ENCODE peak calls at places on chromosomes 11 and 22, in ten cellular contexts. U is mammary epithelial cell, W is sigmoid colon, T is GM06990, E is heart right ventricle, Y is right atrium auricular region, B is GM23338, S is left ventricle myocardium inferior, K is colonic mucosa, O is lower lobe of right lung. N is an unnamed sample. For H3K36me3, the result is how much of the 10 kb centered on the place peaks cover.

GRCh38 chr11:3824714-3825472 is 15.9 kb downstream of the RHOG start:
- DNase-seq in U (no peak), W (peak), T (peak), E (peak), Y (no peak), B (peak), S (peak), K (peak), O (peak), N (peak)

GRCh38 chr11:110029714-110030113 is 63.5 kb upstream of the ZC3H12C start:
- DNase-seq in U (no peak), W (no peak), T (no peak), E (no peak), Y (no peak), B (no peak), S (no peak), K (no peak), O (no peak), N (no peak)

GRCh38 chr11:30861506-30861905 is 275.4 kb upstream of the MPPED2 start:
- DNase-seq in U (no peak), W (no peak), T (no peak), E (no peak), Y (no peak), B (no peak), S (no peak), K (no peak), O (no peak), N (no peak)

GRCh38 chr11:6200975-6201374 is 2.0 kb downstream of the OR52W1 start:
- DNase-seq in U (no peak), W (no peak), T (no peak), E (peak), Y (peak), B (no peak), S (peak), K (no peak), O (peak), N (no peak)

GRCh38 chr11:104529916-104530315 is 366.0 kb upstream of the PDGFD start:
- DNase-seq in U (no peak), W (no peak), T (no peak), E (no peak), Y (no peak), B (no peak), S (no peak), K (no peak), O (no peak), N (no peak)

GRCh38 chr22:41479671-41480396 is 10.9 kb downstream of the ACO2 start:
- DNase-seq in U (no peak), W (no peak), T (no peak), E (no peak), Y (no peak), B (peak), S (no peak), K (no peak), O (no peak), N (no peak)

GRCh38 chr11:65412271-65413076 is 10.1 kb upstream of the NEAT1 start:
- DNase-seq in U (no peak), W (peak), T (no peak), E (peak), Y (no peak), B (no peak), S (peak), K (no peak), O (peak), N (no peak)

GRCh38 chr11:61102667-61103491 is 590 bp downstream of the CD5 start:
- DNase-seq in U (no peak), W (no peak), T (no peak), E (no peak), Y (no peak), B (no peak), S (no peak), K (no peak), O (no peak), N (peak)

GRCh38 chr11:37905707-37906417 is 1307.8 kb upstream of the RAG2 start:
- DNase-seq in U (peak), W (no peak), T (no peak), E (no peak), Y (no peak), B (peak), S (no peak), K (no peak), O (no peak), N (no peak)

GRCh38 chr11:61554172-61554988 is 26.5 kb downstream of the SYT7 start:
- DNase-seq in U (no peak), W (no peak), T (no peak), E (no peak), Y (no peak), B (no peak), S (no peak), K (no peak), O (no peak), N (no peak)

GRCh38 chr11:13939952-13940610 is 22.4 kb upstream of the SPON1 start:
- DNase-seq in U (peak), W (no peak), T (no peak), E (no peak), Y (no peak), B (no peak), S (no peak), K (no peak), O (no peak), N (no peak)

GRCh38 chr22:40120783-40121182 is 56.9 kb upstream of the TNRC6B start:
- DNase-seq in U (no peak), W (no peak), T (no peak), E (no peak), Y (no peak), B (no peak), S (no peak), K (no peak), O (no peak), N (no peak)

GRCh38 chr11:13336246-13336873 is 58.8 kb downstream of the BMAL1 start:
- DNase-seq in U (peak), W (no peak), T (no peak), E (no peak), Y (no peak), B (no peak), S (peak), K (no peak), O (no peak), N (no peak)

GRCh38 chr11:110524227-110524626 is 94.5 kb downstream of the FDX1 start:
- DNase-seq in U (peak), W (no peak), T (no peak), E (no peak), Y (no peak), B (no peak), S (no peak), K (no peak), O (no peak), N (no peak)

GRCh38 chr11:27972432-27973170 is 135.4 kb downstream of the KIF18A start:
- DNase-seq in U (no peak), W (no peak), T (no peak), E (no peak), Y (no peak), B (no peak), S (no peak), K (no peak), O (no peak), N (no peak)

GRCh38 chr22:23523746-23524145 is 56.3 kb downstream of the IGLL1 start:
- DNase-seq in U (no peak), W (no peak), T (no peak), E (no peak), Y (no peak), B (no peak), S (no peak), K (no peak), O (peak), N (no peak)

GRCh38 chr11:646214-646613 is 9.1 kb downstream of the DRD4 start:
- DNase-seq in U (no peak), W (no peak), T (no peak), E (no peak), Y (no peak), B (no peak), S (no peak), K (no peak), O (no peak), N (no peak)

GRCh38 chr11:655036-655726 is 18.1 kb downstream of the DRD4 start:
- DNase-seq in U (no peak), W (no peak), T (no peak), E (no peak), Y (no peak), B (no peak), S (no peak), K (peak), O (no peak), N (no peak)

GRCh38 chr11:645536-645935 is 8.5 kb downstream of the DRD4 start:
- DNase-seq in U (no peak), W (no peak), T (no peak), E (no peak), Y (no peak), B (no peak), S (no peak), K (no peak), O (no peak), N (no peak)

GRCh38 chr11:653837-654236 is 16.8 kb downstream of the DRD4 start:
- DNase-seq in U (no peak), W (no peak), T (no peak), E (no peak), Y (no peak), B (no peak), S (no peak), K (no peak), O (no peak), N (no peak)

GRCh38 chr11:650482-650881 is 13.4 kb downstream of the DRD4 start:
- DNase-seq in U (no peak), W (no peak), T (no peak), E (no peak), Y (no peak), B (no peak), S (no peak), K (no peak), O (no peak), N (no peak)
- H3K36me3 ChIP-seq in U (under half), W (under half), T (under half), E (half or more), Y (under half), B (under half), S (under half), K (under half), O (under half), N (under half)

GRCh38 chr11:43582024-43582836 is 98.3 kb upstream of the HSD17B12 start:
- DNase-seq in U (no peak), W (no peak), T (no peak), E (no peak), Y (no peak), B (peak), S (no peak), K (no peak), O (no peak), N (no peak)

GRCh38 chr11:43580735-43581369 is 99.7 kb upstream of the HSD17B12 start:
- DNase-seq in U (no peak), W (no peak), T (no peak), E (no peak), Y (no peak), B (peak), S (no peak), K (no peak), O (no peak), N (no peak)

GRCh38 chr11:43582837-43583462 is 97.6 kb upstream of the HSD17B12 start:
- DNase-seq in U (no peak), W (no peak), T (no peak), E (no peak), Y (no peak), B (peak), S (no peak), K (no peak), O (no peak), N (no peak)

GRCh38 chr11:43579919-43580276 is 100.6 kb upstream of the HSD17B12 start:
- DNase-seq in U (no peak), W (no peak), T (no peak), E (no peak), Y (no peak), B (peak), S (no peak), K (no peak), O (no peak), N (no peak)

GRCh38 chr11:43581370-43582023 is 99.0 kb upstream of the HSD17B12 start:
- DNase-seq in U (no peak), W (no peak), T (no peak), E (no peak), Y (no peak), B (no peak), S (no peak), K (no peak), O (no peak), N (no peak)
- H3K4me3 ChIP-seq in U (peak), W (peak), T (peak), E (peak), Y (peak), B (peak), S (peak), K (no peak), O (peak), N (no peak)

GRCh38 chr11:76552987-76553386 is 108.2 kb downstream of the EMSY start:
- DNase-seq in U (no peak), W (no peak), T (no peak), E (no peak), Y (no peak), B (no peak), S (no peak), K (no peak), O (no peak), N (no peak)

GRCh38 chr11:76554767-76555166 is 109.9 kb downstream of the EMSY start:
- DNase-seq in U (no peak), W (no peak), T (no peak), E (no peak), Y (no peak), B (no peak), S (no peak), K (no peak), O (no peak), N (no peak)

GRCh38 chr11:76551400-76551799 is 106.6 kb downstream of the EMSY start:
- DNase-seq in U (no peak), W (no peak), T (no peak), E (no peak), Y (no peak), B (no peak), S (no peak), K (no peak), O (no peak), N (no peak)

GRCh38 chr11:76553554-76554476 is 109.0 kb downstream of the EMSY start:
- DNase-seq in U (no peak), W (no peak), T (no peak), E (no peak), Y (no peak), B (no peak), S (no peak), K (peak), O (no peak), N (no peak)

DNA sequence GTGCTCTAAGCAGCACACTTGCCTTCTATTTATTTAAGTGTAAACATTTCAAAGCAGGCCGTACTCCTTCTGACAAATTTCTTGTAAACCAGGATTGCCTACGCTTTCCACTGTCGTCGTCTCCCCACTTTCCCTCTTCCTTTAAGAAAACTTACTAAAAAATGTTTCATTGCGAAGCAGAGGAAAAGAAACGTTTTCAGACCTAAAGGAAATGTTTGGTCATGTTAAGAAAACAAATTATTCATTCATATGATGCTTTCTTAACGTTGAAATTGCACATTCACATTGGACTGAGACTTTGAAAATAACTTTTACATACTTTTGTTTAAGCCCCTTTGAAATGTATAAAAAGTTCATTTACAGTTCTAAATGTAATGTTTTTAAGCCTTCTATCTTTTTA is 106.0 kb downstream of the EMSY start:
- DNase-seq in U (no peak), W (no peak), T (no peak), E (no peak), Y (no peak), B (no peak), S (no peak), K (no peak), O (no peak), N (no peak)
- H3K36me3 ChIP-seq in U (under half), W (under half), T (under half), E (half or more), Y (under half), B (under half), S (under half), K (under half), O (under half), N (under half)

GRCh38 chr11:64227405-64227956 is 1.4 kb downstream of the NUDT22 start:
- DNase-seq in U (peak), W (peak), T (no peak), E (no peak), Y (no peak), B (no peak), S (no peak), K (peak), O (no peak), N (no peak)
- H3K4me3 ChIP-seq in U (peak), W (peak), T (peak), E (peak), Y (peak), B (peak), S (peak), K (peak), O (peak), N (peak)

GRCh38 chr22:19331975-19332374 is 40.5 kb upstream of the CLTCL1 start:
- DNase-seq in U (no peak), W (no peak), T (no peak), E (no peak), Y (no peak), B (no peak), S (no peak), K (no peak), O (no peak), N (no peak)
- H3K36me3 ChIP-seq in U (under half), W (under half), T (under half), E (half or more), Y (half or more), B (under half), S (half or more), K (under half), O (half or more), N (under half)

DNA sequence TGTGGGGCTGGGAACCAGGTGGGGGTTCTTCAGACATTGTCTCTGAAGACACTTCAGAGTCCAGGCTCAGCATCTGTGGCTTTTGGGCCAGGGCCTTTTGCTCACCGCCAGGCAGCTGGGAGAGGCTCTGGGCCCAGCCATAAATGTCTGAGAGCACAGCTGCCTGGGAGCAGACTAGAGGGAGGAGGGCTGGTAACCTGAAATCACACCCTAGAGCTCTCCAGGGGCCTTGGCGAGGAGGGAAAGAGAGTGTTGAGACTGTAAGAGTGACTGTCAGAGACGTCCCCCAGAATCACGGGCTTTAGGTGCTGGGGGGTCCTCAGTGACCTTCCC is 4.1 kb downstream of the TRABD start:
- DNase-seq in U (no peak), W (no peak), T (no peak), E (peak), Y (no peak), B (no peak), S (no peak), K (peak), O (no peak), N (no peak)
- H3K4me3 ChIP-seq in U (peak), W (peak), T (peak), E (peak), Y (peak), B (peak), S (peak), K (peak), O (peak), N (peak)

GRCh38 chr11:43835104-43835503 is 45.5 kb upstream of the ALKBH3 start:
- DNase-seq in U (no peak), W (no peak), T (no peak), E (no peak), Y (no peak), B (no peak), S (no peak), K (no peak), O (no peak), N (no peak)

GRCh38 chr11:43832536-43832935 is 48.1 kb upstream of the ALKBH3 start:
- DNase-seq in U (no peak), W (no peak), T (no peak), E (no peak), Y (no peak), B (no peak), S (no peak), K (no peak), O (no peak), N (no peak)

GRCh38 chr11:43834291-43834690 is 46.3 kb upstream of the ALKBH3 start:
- DNase-seq in U (no peak), W (no peak), T (no peak), E (no peak), Y (no peak), B (no peak), S (no peak), K (no peak), O (no peak), N (no peak)

GRCh38 chr11:43833657-43834073 is 47.0 kb upstream of the ALKBH3 start:
- DNase-seq in U (peak), W (no peak), T (no peak), E (no peak), Y (no peak), B (no peak), S (no peak), K (no peak), O (no peak), N (no peak)

GRCh38 chr11:43830928-43831440 is 49.6 kb upstream of the ALKBH3 start:
- DNase-seq in U (peak), W (no peak), T (no peak), E (no peak), Y (no peak), B (no peak), S (no peak), K (no peak), O (no peak), N (no peak)
- H3K36me3 ChIP-seq in U (under half), W (under half), T (under half), E (under half), Y (under half), B (under half), S (under half), K (under half), O (under half), N (under half)

DNA sequence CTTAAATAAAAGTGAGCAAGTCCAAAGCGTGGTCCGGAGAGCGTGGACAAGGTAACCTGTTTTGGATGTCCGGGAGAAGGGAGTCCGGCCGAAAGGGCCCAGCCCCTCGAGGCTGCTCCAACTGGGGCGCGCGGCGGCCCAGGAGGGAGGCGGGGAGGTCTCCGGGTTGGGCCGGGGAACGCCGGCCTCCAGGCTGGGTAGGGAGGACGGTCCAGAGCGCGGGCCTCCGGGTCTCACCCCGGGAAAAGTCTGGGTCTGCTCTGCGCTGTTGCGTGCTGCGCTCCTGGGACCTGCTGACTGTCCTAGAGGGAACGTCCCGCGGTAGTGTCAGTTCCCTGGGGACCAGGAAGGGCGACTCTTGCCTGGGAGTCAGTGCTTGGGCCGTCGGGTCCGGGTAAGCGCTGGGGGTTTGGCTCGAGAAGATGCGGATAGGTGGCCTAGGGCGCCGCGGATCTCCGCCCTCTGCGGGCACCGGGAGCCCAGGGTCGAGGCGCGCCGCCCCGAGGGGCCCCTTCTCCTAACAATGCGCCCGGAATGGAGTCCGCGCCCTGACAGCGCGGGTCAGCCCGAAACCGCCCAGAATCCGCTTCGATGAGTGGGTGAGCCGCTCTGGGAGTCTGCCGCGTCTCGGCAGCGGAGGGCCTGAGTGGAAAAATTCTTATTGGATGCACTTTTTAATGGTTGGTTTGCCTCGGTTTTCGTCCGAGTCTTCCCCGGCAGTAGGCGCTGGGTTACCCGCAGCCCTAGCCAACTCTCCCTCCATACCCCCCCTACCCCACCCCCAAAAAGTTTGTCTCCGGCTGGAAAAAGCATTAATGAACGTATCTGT is 908 bp upstream of the FLI1 start:
- DNase-seq in U (peak), W (no peak), T (peak), E (peak), Y (no peak), B (peak), S (no peak), K (no peak), O (peak), N (peak)
- H3K4me3 ChIP-seq in U (peak), W (peak), T (peak), E (peak), Y (peak), B (peak), S (peak), K (peak), O (peak), N (peak)

GRCh38 chr22:36510966-36511881 is 4.4 kb upstream of the FOXRED2 start:
- DNase-seq in U (peak), W (no peak), T (no peak), E (no peak), Y (no peak), B (peak), S (no peak), K (peak), O (no peak), N (peak)
- H3K36me3 ChIP-seq in U (under half), W (under half), T (under half), E (half or more), Y (half or more), B (half or more), S (half or more), K (under half), O (half or more), N (half or more)

GRCh38 chr11:8041576-8041975 is 39.4 kb upstream of the TUB start:
- DNase-seq in U (no peak), W (no peak), T (no peak), E (no peak), Y (no peak), B (no peak), S (no peak), K (no peak), O (no peak), N (no peak)
- H3K4me3 ChIP-seq in U (no peak), W (no peak), T (no peak), E (no peak), Y (no peak), B (no peak), S (no peak), K (no peak), O (no peak), N (no peak)

N was measured in CD4-positive, alpha-beta memory T cell.